ENCODE peak calls at places on chromosomes 2 and 18, in ten cellular contexts. One of them, this sample, is unnamed.

GRCh38 chr2:134300585-134300984 is 46.7 kb downstream of the MGAT5 start:
- DNase-seq in activated T-cell treated with anti-CD3 and anti-CD28 coated beads, Interleukin-2, amount 50 U/mL, for 48 hours: no peak
- DNase-seq in dermis microvascular lymphatic vessel endothelial cell: no peak
- DNase-seq in NCI-H2029: no peak
- DNase-seq in effector memory CD4-positive, alpha-beta T cell: no peak
- DNase-seq in NCI-H1092: no peak
- DNase-seq in H1: no peak
- DNase-seq in breast epithelium: no peak
- DNase-seq in iris pigment epithelial cell: no peak
- DNase-seq in NCI-H1694 treated with DMSO at 0.1 percent for 48 hours: no peak
- DNase-seq in this sample: no peak

GRCh38 chr2:148730085-148730484 is 85.5 kb downstream of the EPC2 start:
- DNase-seq in activated T-cell treated with anti-CD3 and anti-CD28 coated beads, Interleukin-2, amount 50 U/mL, for 48 hours: no peak
- DNase-seq in dermis microvascular lymphatic vessel endothelial cell: peak; percentile 2
- DNase-seq in NCI-H2029: no peak
- DNase-seq in effector memory CD4-positive, alpha-beta T cell: no peak
- DNase-seq in NCI-H1092: no peak
- DNase-seq in H1: no peak
- DNase-seq in breast epithelium: no peak
- DNase-seq in iris pigment epithelial cell: peak; percentile 5
- DNase-seq in NCI-H1694 treated with DMSO at 0.1 percent for 48 hours: no peak
- DNase-seq in this sample: no peak

GRCh38 chr2:127623388-127624320 is 22.3 kb upstream of the GPR17 start:
- DNase-seq in activated T-cell treated with anti-CD3 and anti-CD28 coated beads, Interleukin-2, amount 50 U/mL, for 48 hours: no peak
- DNase-seq in dermis microvascular lymphatic vessel endothelial cell: peak; percentile 18
- DNase-seq in NCI-H2029: no peak
- DNase-seq in effector memory CD4-positive, alpha-beta T cell: no peak
- DNase-seq in NCI-H1092: no peak
- DNase-seq in H1: no peak
- DNase-seq in breast epithelium: peak; percentile 45
- DNase-seq in iris pigment epithelial cell: peak; percentile 68
- DNase-seq in NCI-H1694 treated with DMSO at 0.1 percent for 48 hours: no peak
- DNase-seq in this sample: no peak

GRCh38 chr2:173814306-173814705 is 150.9 kb downstream of the SP3 start:
- DNase-seq in activated T-cell treated with anti-CD3 and anti-CD28 coated beads, Interleukin-2, amount 50 U/mL, for 48 hours: no peak
- DNase-seq in dermis microvascular lymphatic vessel endothelial cell: no peak
- DNase-seq in NCI-H2029: no peak
- DNase-seq in effector memory CD4-positive, alpha-beta T cell: no peak
- DNase-seq in NCI-H1092: no peak
- DNase-seq in H1: no peak
- DNase-seq in breast epithelium: no peak
- DNase-seq in iris pigment epithelial cell: no peak
- DNase-seq in NCI-H1694 treated with DMSO at 0.1 percent for 48 hours: no peak
- DNase-seq in this sample: no peak

GRCh38 chr18:34224423-34225217 is at the start of gene NOL4:
- DNase-seq in activated T-cell treated with anti-CD3 and anti-CD28 coated beads, Interleukin-2, amount 50 U/mL, for 48 hours: no peak
- DNase-seq in dermis microvascular lymphatic vessel endothelial cell: no peak
- DNase-seq in NCI-H2029: peak; percentile 88
- DNase-seq in effector memory CD4-positive, alpha-beta T cell: no peak
- DNase-seq in NCI-H1092: peak; percentile 98
- DNase-seq in H1: peak; percentile 93
- DNase-seq in breast epithelium: peak; percentile 58
- DNase-seq in iris pigment epithelial cell: peak; percentile 4
- DNase-seq in NCI-H1694 treated with DMSO at 0.1 percent for 48 hours: peak; percentile 81
- DNase-seq in this sample: peak; percentile 97

GRCh38 chr2:69652206-69652605 is 8.7 kb upstream of the AAK1 start:
- DNase-seq in activated T-cell treated with anti-CD3 and anti-CD28 coated beads, Interleukin-2, amount 50 U/mL, for 48 hours: no peak
- DNase-seq in dermis microvascular lymphatic vessel endothelial cell: no peak
- DNase-seq in NCI-H2029: no peak
- DNase-seq in effector memory CD4-positive, alpha-beta T cell: no peak
- DNase-seq in NCI-H1092: no peak
- DNase-seq in H1: no peak
- DNase-seq in breast epithelium: no peak
- DNase-seq in iris pigment epithelial cell: peak; percentile 91
- DNase-seq in NCI-H1694 treated with DMSO at 0.1 percent for 48 hours: no peak
- DNase-seq in this sample: no peak

GRCh38 chr2:46706264-46706983 is 209.2 kb downstream of the MCFD2 start:
- DNase-seq in activated T-cell treated with anti-CD3 and anti-CD28 coated beads, Interleukin-2, amount 50 U/mL, for 48 hours: no peak
- DNase-seq in dermis microvascular lymphatic vessel endothelial cell: no peak
- DNase-seq in NCI-H2029: no peak
- DNase-seq in effector memory CD4-positive, alpha-beta T cell: no peak
- DNase-seq in NCI-H1092: no peak
- DNase-seq in H1: no peak
- DNase-seq in breast epithelium: no peak
- DNase-seq in iris pigment epithelial cell: peak; percentile 57
- DNase-seq in NCI-H1694 treated with DMSO at 0.1 percent for 48 hours: no peak
- DNase-seq in this sample: no peak

GRCh38 chr2:240133401-240133800 is 2.7 kb downstream of the COPS9 start:
- DNase-seq in activated T-cell treated with anti-CD3 and anti-CD28 coated beads, Interleukin-2, amount 50 U/mL, for 48 hours: peak; percentile 13
- DNase-seq in dermis microvascular lymphatic vessel endothelial cell: no peak
- DNase-seq in NCI-H2029: no peak
- DNase-seq in effector memory CD4-positive, alpha-beta T cell: no peak
- DNase-seq in NCI-H1092: no peak
- DNase-seq in H1: no peak
- DNase-seq in breast epithelium: peak; percentile 33
- DNase-seq in iris pigment epithelial cell: no peak
- DNase-seq in NCI-H1694 treated with DMSO at 0.1 percent for 48 hours: no peak
- DNase-seq in this sample: no peak

GRCh38 chr2:20514596-20515269 is 67.9 kb downstream of the RHOB start:
- DNase-seq in activated T-cell treated with anti-CD3 and anti-CD28 coated beads, Interleukin-2, amount 50 U/mL, for 48 hours: no peak
- DNase-seq in dermis microvascular lymphatic vessel endothelial cell: peak; percentile 97
- DNase-seq in NCI-H2029: no peak
- DNase-seq in effector memory CD4-positive, alpha-beta T cell: no peak
- DNase-seq in NCI-H1092: no peak
- DNase-seq in H1: no peak
- DNase-seq in breast epithelium: no peak
- DNase-seq in iris pigment epithelial cell: peak; percentile 99
- DNase-seq in NCI-H1694 treated with DMSO at 0.1 percent for 48 hours: no peak
- DNase-seq in this sample: no peak

GRCh38 chr2:47346107-47346506 is 56.8 kb upstream of the MSH2 start:
- DNase-seq in activated T-cell treated with anti-CD3 and anti-CD28 coated beads, Interleukin-2, amount 50 U/mL, for 48 hours: no peak
- DNase-seq in dermis microvascular lymphatic vessel endothelial cell: no peak
- DNase-seq in NCI-H2029: no peak
- DNase-seq in effector memory CD4-positive, alpha-beta T cell: no peak
- DNase-seq in NCI-H1092: no peak
- DNase-seq in H1: no peak
- DNase-seq in breast epithelium: no peak
- DNase-seq in iris pigment epithelial cell: no peak
- DNase-seq in NCI-H1694 treated with DMSO at 0.1 percent for 48 hours: no peak
- DNase-seq in this sample: no peak

GRCh38 chr2:128276878-128277675 is 41.6 kb downstream of the HS6ST1 start:
- DNase-seq in activated T-cell treated with anti-CD3 and anti-CD28 coated beads, Interleukin-2, amount 50 U/mL, for 48 hours: no peak
- DNase-seq in dermis microvascular lymphatic vessel endothelial cell: no peak
- DNase-seq in NCI-H2029: no peak
- DNase-seq in effector memory CD4-positive, alpha-beta T cell: no peak
- DNase-seq in NCI-H1092: no peak
- DNase-seq in H1: no peak
- DNase-seq in breast epithelium: peak; percentile 33
- DNase-seq in iris pigment epithelial cell: no peak
- DNase-seq in NCI-H1694 treated with DMSO at 0.1 percent for 48 hours: no peak
- DNase-seq in this sample: no peak

GRCh38 chr2:178592655-178593054 is 112.4 kb downstream of the PLEKHA3 start:
- DNase-seq in activated T-cell treated with anti-CD3 and anti-CD28 coated beads, Interleukin-2, amount 50 U/mL, for 48 hours: no peak
- DNase-seq in dermis microvascular lymphatic vessel endothelial cell: no peak
- DNase-seq in NCI-H2029: no peak
- DNase-seq in effector memory CD4-positive, alpha-beta T cell: no peak
- DNase-seq in NCI-H1092: no peak
- DNase-seq in H1: no peak
- DNase-seq in breast epithelium: no peak
- DNase-seq in iris pigment epithelial cell: no peak
- DNase-seq in NCI-H1694 treated with DMSO at 0.1 percent for 48 hours: no peak
- DNase-seq in this sample: no peak

GRCh38 chr2:227884511-227884947 is 13.1 kb downstream of the DAW1 start:
- DNase-seq in activated T-cell treated with anti-CD3 and anti-CD28 coated beads, Interleukin-2, amount 50 U/mL, for 48 hours: peak; percentile 76
- DNase-seq in dermis microvascular lymphatic vessel endothelial cell: peak; percentile 72
- DNase-seq in NCI-H2029: peak; percentile 3
- DNase-seq in effector memory CD4-positive, alpha-beta T cell: peak; percentile 48
- DNase-seq in NCI-H1092: no peak
- DNase-seq in H1: peak; percentile 93
- DNase-seq in breast epithelium: peak; percentile 62
- DNase-seq in iris pigment epithelial cell: peak; percentile 73
- DNase-seq in NCI-H1694 treated with DMSO at 0.1 percent for 48 hours: peak; percentile 24
- DNase-seq in this sample: peak; percentile 68

GRCh38 chr2:221500501-221501209 is 71.4 kb downstream of the EPHA4 start:
- DNase-seq in activated T-cell treated with anti-CD3 and anti-CD28 coated beads, Interleukin-2, amount 50 U/mL, for 48 hours: no peak
- DNase-seq in dermis microvascular lymphatic vessel endothelial cell: no peak
- DNase-seq in NCI-H2029: no peak
- DNase-seq in effector memory CD4-positive, alpha-beta T cell: no peak
- DNase-seq in NCI-H1092: no peak
- DNase-seq in H1: no peak
- DNase-seq in breast epithelium: no peak
- DNase-seq in iris pigment epithelial cell: no peak
- DNase-seq in NCI-H1694 treated with DMSO at 0.1 percent for 48 hours: no peak
- DNase-seq in this sample: no peak

GRCh38 chr2:84781942-84782716 is 98.8 kb downstream of the TRABD2A start:
- DNase-seq in activated T-cell treated with anti-CD3 and anti-CD28 coated beads, Interleukin-2, amount 50 U/mL, for 48 hours: peak; percentile 45
- DNase-seq in dermis microvascular lymphatic vessel endothelial cell: no peak
- DNase-seq in NCI-H2029: no peak
- DNase-seq in effector memory CD4-positive, alpha-beta T cell: peak; percentile 26
- DNase-seq in NCI-H1092: no peak
- DNase-seq in H1: no peak
- DNase-seq in breast epithelium: no peak
- DNase-seq in iris pigment epithelial cell: peak; percentile 55
- DNase-seq in NCI-H1694 treated with DMSO at 0.1 percent for 48 hours: no peak
- DNase-seq in this sample: no peak

GRCh38 chr18:65429601-65430000 is 321.2 kb upstream of the CDH7 start:
- DNase-seq in activated T-cell treated with anti-CD3 and anti-CD28 coated beads, Interleukin-2, amount 50 U/mL, for 48 hours: no peak
- DNase-seq in dermis microvascular lymphatic vessel endothelial cell: no peak
- DNase-seq in NCI-H2029: no peak
- DNase-seq in effector memory CD4-positive, alpha-beta T cell: no peak
- DNase-seq in NCI-H1092: no peak
- DNase-seq in H1: no peak
- DNase-seq in breast epithelium: no peak
- DNase-seq in iris pigment epithelial cell: no peak
- DNase-seq in NCI-H1694 treated with DMSO at 0.1 percent for 48 hours: no peak
- DNase-seq in this sample: no peak

GRCh38 chr2:114368705-114369104 is 73.7 kb upstream of the DPP10 start:
- DNase-seq in activated T-cell treated with anti-CD3 and anti-CD28 coated beads, Interleukin-2, amount 50 U/mL, for 48 hours: no peak
- DNase-seq in dermis microvascular lymphatic vessel endothelial cell: no peak
- DNase-seq in NCI-H2029: no peak
- DNase-seq in effector memory CD4-positive, alpha-beta T cell: no peak
- DNase-seq in NCI-H1092: no peak
- DNase-seq in H1: no peak
- DNase-seq in breast epithelium: no peak
- DNase-seq in iris pigment epithelial cell: no peak
- DNase-seq in NCI-H1694 treated with DMSO at 0.1 percent for 48 hours: no peak
- DNase-seq in this sample: no peak

GRCh38 chr2:205166749-205167148 is 515.6 kb upstream of the NRP2 start:
- DNase-seq in activated T-cell treated with anti-CD3 and anti-CD28 coated beads, Interleukin-2, amount 50 U/mL, for 48 hours: no peak
- DNase-seq in dermis microvascular lymphatic vessel endothelial cell: no peak
- DNase-seq in NCI-H2029: no peak
- DNase-seq in effector memory CD4-positive, alpha-beta T cell: no peak
- DNase-seq in NCI-H1092: no peak
- DNase-seq in H1: no peak
- DNase-seq in breast epithelium: no peak
- DNase-seq in iris pigment epithelial cell: no peak
- DNase-seq in NCI-H1694 treated with DMSO at 0.1 percent for 48 hours: no peak
- DNase-seq in this sample: no peak

GRCh38 chr2:43193996-43194869 is 32.2 kb downstream of the ZFP36L2 start:
- DNase-seq in activated T-cell treated with anti-CD3 and anti-CD28 coated beads, Interleukin-2, amount 50 U/mL, for 48 hours: no peak
- DNase-seq in dermis microvascular lymphatic vessel endothelial cell: no peak
- DNase-seq in NCI-H2029: no peak
- DNase-seq in effector memory CD4-positive, alpha-beta T cell: no peak
- DNase-seq in NCI-H1092: no peak
- DNase-seq in H1: no peak
- DNase-seq in breast epithelium: no peak
- DNase-seq in iris pigment epithelial cell: no peak
- DNase-seq in NCI-H1694 treated with DMSO at 0.1 percent for 48 hours: no peak
- DNase-seq in this sample: no peak

GRCh38 chr2:233312874-233313273 is 5.3 kb downstream of the SAG start:
- DNase-seq in activated T-cell treated with anti-CD3 and anti-CD28 coated beads, Interleukin-2, amount 50 U/mL, for 48 hours: no peak
- DNase-seq in dermis microvascular lymphatic vessel endothelial cell: no peak
- DNase-seq in NCI-H2029: no peak
- DNase-seq in effector memory CD4-positive, alpha-beta T cell: no peak
- DNase-seq in NCI-H1092: no peak
- DNase-seq in H1: no peak
- DNase-seq in breast epithelium: no peak
- DNase-seq in iris pigment epithelial cell: no peak
- DNase-seq in NCI-H1694 treated with DMSO at 0.1 percent for 48 hours: no peak
- DNase-seq in this sample: no peak